ENCODE peak calls at places on chromosomes 6 and 20, in nine cellular contexts. E is A549; J is naive thymus-derived CD4-positive, alpha-beta T cell; Q is IMR-90; M is CD8-positive, alpha-beta T cell; L is CD4-positive, alpha-beta memory T cell; B is mesendoderm; A is GM23248; Z is foreskin fibroblast. R is an unnamed sample.

GRCh38 chr6:5220436-5220835 is 40.3 kb downstream of the LYRM4 start:
- DNase-seq in E (no peak), J (no peak), Q (no peak), M (no peak), L (no peak), B (no peak), A (no peak), Z (no peak), R (no peak)

GRCh38 chr20:46128310-46129151 is 10.4 kb downstream of the CD40 start:
- DNase-seq in E (peak; percentile 53), J (no peak), Q (no peak), M (no peak), L (no peak), B (peak; percentile 43), A (peak; percentile 35), Z (no peak), R (no peak)

GRCh38 chr6:165835410-165835851 is 172.4 kb upstream of the PDE10A start:
- DNase-seq in E (no peak), J (no peak), Q (no peak), M (no peak), L (no peak), B (no peak), A (no peak), Z (no peak), R (no peak)

GRCh38 chr6:44133003-44133931 is 5.9 kb downstream of the TMEM63B start:
- DNase-seq in E (peak; percentile 35), J (no peak), Q (peak; percentile 39), M (no peak), L (no peak), B (peak; percentile 75), A (peak; percentile 74), Z (peak; percentile 48), R (peak; percentile 75)

GRCh38 chr20:56299362-56299761 is 50.8 kb downstream of the MC3R start:
- DNase-seq in E (no peak), J (no peak), Q (no peak), M (no peak), L (no peak), B (no peak), A (no peak), Z (no peak), R (no peak)

GRCh38 chr20:24160563-24161355 is 172.2 kb upstream of the GGTLC1 start:
- DNase-seq in E (peak; percentile 57), J (no peak), Q (peak; percentile 63), M (no peak), L (no peak), B (peak; percentile 68), A (peak; percentile 82), Z (peak; percentile 34), R (peak; percentile 60)

GRCh38 chr6:97394160-97394748 is 111.2 kb upstream of the MMS22L start:
- DNase-seq in E (peak; percentile 10), J (peak; percentile 16), Q (peak; percentile 57), M (peak; percentile 48), L (peak; percentile 57), B (peak; percentile 68), A (peak; percentile 69), Z (peak; percentile 12), R (peak; percentile 29)

GRCh38 chr6:69466979-69467570 is 329.7 kb downstream of the LMBRD1 start:
- DNase-seq in E (no peak), J (no peak), Q (no peak), M (no peak), L (no peak), B (no peak), A (no peak), Z (no peak), R (no peak)

GRCh38 chr6:89501239-89501638 is 68.3 kb downstream of the ANKRD6 start:
- DNase-seq in E (no peak), J (no peak), Q (no peak), M (no peak), L (no peak), B (peak; percentile 91), A (no peak), Z (no peak), R (no peak)

GRCh38 chr6:49551126-49551865 is 828 bp downstream of the C6orf141 start:
- DNase-seq in E (no peak), J (no peak), Q (no peak), M (no peak), L (no peak), B (peak; percentile 55), A (peak; percentile 32), Z (no peak), R (no peak)

GRCh38 chr20:25580711-25581110 is 4.6 kb downstream of the NINL start:
- DNase-seq in E (no peak), J (no peak), Q (peak; percentile 27), M (no peak), L (no peak), B (no peak), A (no peak), Z (peak; percentile 7), R (no peak)

GRCh38 chr6:151690768-151691562 is 116.5 kb upstream of the ESR1 start:
- DNase-seq in E (no peak), J (no peak), Q (no peak), M (no peak), L (peak; percentile 48), B (no peak), A (peak; percentile 79), Z (peak; percentile 21), R (no peak)
- H3K4me3 ChIP-seq in E (no peak overlapping the region), J (peak overlapping the region; percentile 45), Q (no peak overlapping the region), M (peak overlapping the region; percentile 0), L (peak overlapping the region; percentile 24), B (no peak overlapping the region), A (peak overlapping the region; percentile 70), Z (peak overlapping the region; percentile 46), R (peak overlapping the region; percentile 33)

GRCh38 chr6:123829302-123829953 is 25.8 kb downstream of the NKAIN2 start:
- DNase-seq in E (no peak), J (no peak), Q (peak; percentile 19), M (no peak), L (no peak), B (peak; percentile 18), A (peak; percentile 61), Z (no peak), R (no peak)

DNA sequence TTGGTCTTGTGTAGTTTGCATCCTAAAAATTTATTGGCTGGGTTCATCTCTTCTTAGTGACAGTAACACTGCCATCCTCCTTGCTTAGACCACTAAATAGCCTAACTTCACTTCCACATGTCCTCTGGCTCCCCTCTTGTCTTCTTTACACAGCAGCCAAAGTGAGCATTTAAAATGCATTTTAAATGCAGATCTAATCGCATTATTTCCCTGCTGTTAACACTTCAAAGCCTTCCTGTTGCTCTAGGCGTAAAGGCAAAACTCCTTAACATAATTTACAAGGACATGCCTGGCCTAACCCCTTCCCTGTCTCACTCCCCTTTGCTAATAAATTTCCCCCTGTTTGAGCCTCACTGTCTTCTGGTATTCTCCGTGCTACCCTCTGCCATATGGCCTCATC is 26.4 kb downstream of the NKAIN2 start:
- DNase-seq in E (no peak), J (no peak), Q (no peak), M (no peak), L (no peak), B (peak; percentile 84), A (no peak), Z (no peak), R (no peak)
- H3K4me3 ChIP-seq in E (no peak overlapping the region), J (no peak overlapping the region), Q (no peak overlapping the region), M (no peak overlapping the region), L (no peak overlapping the region), B (no peak overlapping the region), A (no peak overlapping the region), Z (no peak overlapping the region), R (peak overlapping the region; percentile 4)

GRCh38 chr6:39794231-39794630 is 2.1 kb downstream of the DAAM2 start:
- DNase-seq in E (no peak), J (no peak), Q (no peak), M (no peak), L (no peak), B (peak; percentile 30), A (no peak), Z (no peak), R (no peak)
- H3K4me3 ChIP-seq in E (no peak overlapping the region), J (no peak overlapping the region), Q (no peak overlapping the region), M (no peak overlapping the region), L (no peak overlapping the region), B (no peak overlapping the region), A (no peak overlapping the region), Z (peak overlapping the region; percentile 91), R (peak overlapping the region; percentile 65)

DNA sequence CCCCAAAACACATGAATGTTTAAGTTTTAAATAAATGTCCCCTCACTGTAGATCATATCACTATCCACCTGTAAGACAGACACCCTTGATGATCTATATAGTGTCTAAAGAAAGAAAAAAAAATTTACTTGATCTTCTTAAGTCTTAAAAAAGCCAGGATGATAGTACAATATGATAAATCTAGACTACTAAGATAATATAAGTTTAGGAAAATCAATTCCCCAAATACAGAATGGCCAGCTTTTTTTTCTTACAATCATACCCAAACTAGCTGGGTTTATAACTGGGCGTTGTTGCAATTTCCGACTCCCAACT is 14.4 kb downstream of the ZNF217 start:
- DNase-seq in E (no peak), J (no peak), Q (no peak), M (no peak), L (no peak), B (no peak), A (no peak), Z (no peak), R (no peak)
- H3K4me3 ChIP-seq in E (peak overlapping the region; percentile 21), J (peak overlapping the region; percentile 49), Q (no peak overlapping the region), M (peak overlapping the region; percentile 50), L (peak overlapping the region; percentile 45), B (no peak overlapping the region), A (peak overlapping the region; percentile 61), Z (peak overlapping the region; percentile 30), R (no peak overlapping the region)

DNA sequence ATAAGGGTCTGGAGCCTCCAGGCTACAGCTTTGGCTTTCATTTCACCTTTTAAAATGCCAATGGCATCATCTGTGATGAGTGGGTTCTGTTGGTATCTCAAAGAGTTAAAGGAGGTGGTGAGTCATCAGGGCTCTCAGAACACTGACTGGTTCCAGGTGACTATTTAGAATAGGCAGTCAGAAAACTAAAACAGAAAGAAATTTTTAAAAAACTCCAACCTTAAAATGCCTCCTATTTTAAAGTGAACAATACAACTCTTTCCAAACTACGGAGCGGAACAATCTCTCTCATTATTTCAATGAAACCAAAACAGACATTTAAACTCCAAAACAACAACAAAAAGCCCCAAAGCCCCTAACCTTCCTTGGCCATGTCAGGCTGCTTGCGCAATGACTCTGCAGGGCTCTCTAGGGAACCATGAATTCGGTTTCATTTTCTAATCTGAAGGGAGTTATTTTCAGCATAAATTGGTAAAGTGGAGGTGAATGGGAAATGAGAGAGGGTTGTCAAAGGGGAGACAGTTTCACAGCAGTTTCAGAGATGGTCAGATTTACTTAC is 194.9 kb downstream of the KIF6 start:
- DNase-seq in E (no peak), J (no peak), Q (no peak), M (no peak), L (no peak), B (peak; percentile 85), A (peak; percentile 84), Z (no peak), R (no peak)
- H3K4me3 ChIP-seq in E (no peak overlapping the region), J (no peak overlapping the region), Q (no peak overlapping the region), M (no peak overlapping the region), L (no peak overlapping the region), B (no peak overlapping the region), A (peak overlapping the region; percentile 54), Z (no peak overlapping the region), R (no peak overlapping the region)